ENCODE peak calls at places on chromosomes 16 and 17, in seven cellular contexts. One of them, this sample, is unnamed.

GRCh38 chr16:56551796-56552738 is 12.8 kb upstream of the MT4 start:
- DNase-seq in HEK293T: no peak
- DNase-seq in activated CD8-positive, alpha-beta memory T cell treated with anti-CD3 and anti-CD28 coated beads, Interleukin-2, amount 50 U/mL, for 4 hours: no peak
- DNase-seq in progenitor cell of endocrine pancreas: no peak
- DNase-seq in activated effector memory CD4-positive, alpha-beta T cell treated with anti-CD3 and anti-CD28 coated beads, Interleukin-2, amount 50 U/mL, for 16 hours: no peak
- DNase-seq in GM18507: no peak
- DNase-seq in NCI-H774: no peak
- DNase-seq in this sample: no peak

GRCh38 chr16:76947694-76948093 is 243.3 kb upstream of the MON1B start:
- DNase-seq in HEK293T: no peak
- DNase-seq in activated CD8-positive, alpha-beta memory T cell treated with anti-CD3 and anti-CD28 coated beads, Interleukin-2, amount 50 U/mL, for 4 hours: no peak
- DNase-seq in progenitor cell of endocrine pancreas: no peak
- DNase-seq in activated effector memory CD4-positive, alpha-beta T cell treated with anti-CD3 and anti-CD28 coated beads, Interleukin-2, amount 50 U/mL, for 16 hours: no peak
- DNase-seq in GM18507: no peak
- DNase-seq in NCI-H774: no peak
- DNase-seq in this sample: no peak

GRCh38 chr17:50508573-50509460 is 578 bp downstream of the MYCBPAP start:
- DNase-seq in HEK293T: no peak
- DNase-seq in activated CD8-positive, alpha-beta memory T cell treated with anti-CD3 and anti-CD28 coated beads, Interleukin-2, amount 50 U/mL, for 4 hours: no peak
- DNase-seq in progenitor cell of endocrine pancreas: no peak
- DNase-seq in activated effector memory CD4-positive, alpha-beta T cell treated with anti-CD3 and anti-CD28 coated beads, Interleukin-2, amount 50 U/mL, for 16 hours: no peak
- DNase-seq in GM18507: no peak
- DNase-seq in NCI-H774: no peak
- DNase-seq in this sample: no peak

GRCh38 chr16:15613676-15614075 is 29.3 kb downstream of the MARF1 start:
- DNase-seq in HEK293T: no peak
- DNase-seq in activated CD8-positive, alpha-beta memory T cell treated with anti-CD3 and anti-CD28 coated beads, Interleukin-2, amount 50 U/mL, for 4 hours: no peak
- DNase-seq in progenitor cell of endocrine pancreas: no peak
- DNase-seq in activated effector memory CD4-positive, alpha-beta T cell treated with anti-CD3 and anti-CD28 coated beads, Interleukin-2, amount 50 U/mL, for 16 hours: no peak
- DNase-seq in GM18507: no peak
- DNase-seq in NCI-H774: no peak
- DNase-seq in this sample: no peak

GRCh38 chr17:13088666-13089065 is 70.8 kb upstream of the ELAC2 start:
- DNase-seq in HEK293T: no peak
- DNase-seq in activated CD8-positive, alpha-beta memory T cell treated with anti-CD3 and anti-CD28 coated beads, Interleukin-2, amount 50 U/mL, for 4 hours: no peak
- DNase-seq in progenitor cell of endocrine pancreas: no peak
- DNase-seq in activated effector memory CD4-positive, alpha-beta T cell treated with anti-CD3 and anti-CD28 coated beads, Interleukin-2, amount 50 U/mL, for 16 hours: no peak
- DNase-seq in GM18507: no peak
- DNase-seq in NCI-H774: no peak
- DNase-seq in this sample: no peak

GRCh38 chr17:1241904-1242303 is 28.3 kb upstream of the BHLHA9 start:
- DNase-seq in HEK293T: no peak
- DNase-seq in activated CD8-positive, alpha-beta memory T cell treated with anti-CD3 and anti-CD28 coated beads, Interleukin-2, amount 50 U/mL, for 4 hours: no peak
- DNase-seq in progenitor cell of endocrine pancreas: no peak
- DNase-seq in activated effector memory CD4-positive, alpha-beta T cell treated with anti-CD3 and anti-CD28 coated beads, Interleukin-2, amount 50 U/mL, for 16 hours: peak; percentile 17
- DNase-seq in GM18507: no peak
- DNase-seq in NCI-H774: peak; percentile 65
- DNase-seq in this sample: peak; percentile 60

GRCh38 chr16:50310308-50311133 is 44.2 kb downstream of the ADCY7 start:
- DNase-seq in HEK293T: no peak
- DNase-seq in activated CD8-positive, alpha-beta memory T cell treated with anti-CD3 and anti-CD28 coated beads, Interleukin-2, amount 50 U/mL, for 4 hours: no peak
- DNase-seq in progenitor cell of endocrine pancreas: no peak
- DNase-seq in activated effector memory CD4-positive, alpha-beta T cell treated with anti-CD3 and anti-CD28 coated beads, Interleukin-2, amount 50 U/mL, for 16 hours: peak; percentile 58
- DNase-seq in GM18507: no peak
- DNase-seq in NCI-H774: no peak
- DNase-seq in this sample: no peak

GRCh38 chr17:60158751-60159478 is 9.1 kb downstream of the CA4 start:
- DNase-seq in HEK293T: no peak
- DNase-seq in activated CD8-positive, alpha-beta memory T cell treated with anti-CD3 and anti-CD28 coated beads, Interleukin-2, amount 50 U/mL, for 4 hours: no peak
- DNase-seq in progenitor cell of endocrine pancreas: no peak
- DNase-seq in activated effector memory CD4-positive, alpha-beta T cell treated with anti-CD3 and anti-CD28 coated beads, Interleukin-2, amount 50 U/mL, for 16 hours: no peak
- DNase-seq in GM18507: no peak
- DNase-seq in NCI-H774: no peak
- DNase-seq in this sample: no peak

GRCh38 chr16:55976815-55977214 is 101.6 kb upstream of the CES5A start:
- DNase-seq in HEK293T: no peak
- DNase-seq in activated CD8-positive, alpha-beta memory T cell treated with anti-CD3 and anti-CD28 coated beads, Interleukin-2, amount 50 U/mL, for 4 hours: no peak
- DNase-seq in progenitor cell of endocrine pancreas: no peak
- DNase-seq in activated effector memory CD4-positive, alpha-beta T cell treated with anti-CD3 and anti-CD28 coated beads, Interleukin-2, amount 50 U/mL, for 16 hours: no peak
- DNase-seq in GM18507: no peak
- DNase-seq in NCI-H774: no peak
- DNase-seq in this sample: no peak

GRCh38 chr16:66539628-66540469 is 10.1 kb downstream of the TK2 start:
- DNase-seq in HEK293T: no peak
- DNase-seq in activated CD8-positive, alpha-beta memory T cell treated with anti-CD3 and anti-CD28 coated beads, Interleukin-2, amount 50 U/mL, for 4 hours: no peak
- DNase-seq in progenitor cell of endocrine pancreas: no peak
- DNase-seq in activated effector memory CD4-positive, alpha-beta T cell treated with anti-CD3 and anti-CD28 coated beads, Interleukin-2, amount 50 U/mL, for 16 hours: peak; percentile 59
- DNase-seq in GM18507: no peak
- DNase-seq in NCI-H774: no peak
- DNase-seq in this sample: no peak

GRCh38 chr16:13348416-13348815 is 447.0 kb downstream of the SHISA9 start:
- DNase-seq in HEK293T: no peak
- DNase-seq in activated CD8-positive, alpha-beta memory T cell treated with anti-CD3 and anti-CD28 coated beads, Interleukin-2, amount 50 U/mL, for 4 hours: no peak
- DNase-seq in progenitor cell of endocrine pancreas: no peak
- DNase-seq in activated effector memory CD4-positive, alpha-beta T cell treated with anti-CD3 and anti-CD28 coated beads, Interleukin-2, amount 50 U/mL, for 16 hours: no peak
- DNase-seq in GM18507: no peak
- DNase-seq in NCI-H774: no peak
- DNase-seq in this sample: no peak

GRCh38 chr16:87271256-87271655 is 45.9 kb downstream of the C16orf95 start:
- DNase-seq in HEK293T: no peak
- DNase-seq in activated CD8-positive, alpha-beta memory T cell treated with anti-CD3 and anti-CD28 coated beads, Interleukin-2, amount 50 U/mL, for 4 hours: no peak
- DNase-seq in progenitor cell of endocrine pancreas: no peak
- DNase-seq in activated effector memory CD4-positive, alpha-beta T cell treated with anti-CD3 and anti-CD28 coated beads, Interleukin-2, amount 50 U/mL, for 16 hours: peak; percentile 21
- DNase-seq in GM18507: no peak
- DNase-seq in NCI-H774: no peak
- DNase-seq in this sample: no peak

GRCh38 chr17:17131876-17132275 is 74.3 kb downstream of the PLD6 start:
- DNase-seq in HEK293T: no peak
- DNase-seq in activated CD8-positive, alpha-beta memory T cell treated with anti-CD3 and anti-CD28 coated beads, Interleukin-2, amount 50 U/mL, for 4 hours: no peak
- DNase-seq in progenitor cell of endocrine pancreas: no peak
- DNase-seq in activated effector memory CD4-positive, alpha-beta T cell treated with anti-CD3 and anti-CD28 coated beads, Interleukin-2, amount 50 U/mL, for 16 hours: no peak
- DNase-seq in GM18507: no peak
- DNase-seq in NCI-H774: no peak
- DNase-seq in this sample: no peak

GRCh38 chr16:67842509-67843342 is 606 bp downstream of the THAP11 start:
- DNase-seq in HEK293T: peak; percentile 37
- DNase-seq in activated CD8-positive, alpha-beta memory T cell treated with anti-CD3 and anti-CD28 coated beads, Interleukin-2, amount 50 U/mL, for 4 hours: peak; percentile 54
- DNase-seq in progenitor cell of endocrine pancreas: peak; percentile 52
- DNase-seq in activated effector memory CD4-positive, alpha-beta T cell treated with anti-CD3 and anti-CD28 coated beads, Interleukin-2, amount 50 U/mL, for 16 hours: peak; percentile 86
- DNase-seq in GM18507: no peak
- DNase-seq in NCI-H774: no peak
- DNase-seq in this sample: peak; percentile 34

GRCh38 chr16:54442864-54443263 is 156.3 kb upstream of the IRX3 start:
- DNase-seq in HEK293T: no peak
- DNase-seq in activated CD8-positive, alpha-beta memory T cell treated with anti-CD3 and anti-CD28 coated beads, Interleukin-2, amount 50 U/mL, for 4 hours: no peak
- DNase-seq in progenitor cell of endocrine pancreas: no peak
- DNase-seq in activated effector memory CD4-positive, alpha-beta T cell treated with anti-CD3 and anti-CD28 coated beads, Interleukin-2, amount 50 U/mL, for 16 hours: no peak
- DNase-seq in GM18507: no peak
- DNase-seq in NCI-H774: no peak
- DNase-seq in this sample: no peak

GRCh38 chr16:57358527-57359095 is at the start of gene CCL22:
- DNase-seq in HEK293T: no peak
- DNase-seq in activated CD8-positive, alpha-beta memory T cell treated with anti-CD3 and anti-CD28 coated beads, Interleukin-2, amount 50 U/mL, for 4 hours: no peak
- DNase-seq in progenitor cell of endocrine pancreas: no peak
- DNase-seq in activated effector memory CD4-positive, alpha-beta T cell treated with anti-CD3 and anti-CD28 coated beads, Interleukin-2, amount 50 U/mL, for 16 hours: peak; percentile 44
- DNase-seq in GM18507: peak; percentile 35
- DNase-seq in NCI-H774: no peak
- DNase-seq in this sample: no peak

GRCh38 chr17:35312790-35313711 is 60.4 kb downstream of the SLFN11 start:
- DNase-seq in HEK293T: peak; percentile 33
- DNase-seq in activated CD8-positive, alpha-beta memory T cell treated with anti-CD3 and anti-CD28 coated beads, Interleukin-2, amount 50 U/mL, for 4 hours: peak; percentile 78
- DNase-seq in progenitor cell of endocrine pancreas: no peak
- DNase-seq in activated effector memory CD4-positive, alpha-beta T cell treated with anti-CD3 and anti-CD28 coated beads, Interleukin-2, amount 50 U/mL, for 16 hours: peak; percentile 90
- DNase-seq in GM18507: peak; percentile 30
- DNase-seq in NCI-H774: peak; percentile 47
- DNase-seq in this sample: peak; percentile 63

GRCh38 chr16:81181013-81181720 is 57.3 kb upstream of the BCO1 start:
- DNase-seq in HEK293T: peak; percentile 49
- DNase-seq in activated CD8-positive, alpha-beta memory T cell treated with anti-CD3 and anti-CD28 coated beads, Interleukin-2, amount 50 U/mL, for 4 hours: no peak
- DNase-seq in progenitor cell of endocrine pancreas: peak; percentile 19
- DNase-seq in activated effector memory CD4-positive, alpha-beta T cell treated with anti-CD3 and anti-CD28 coated beads, Interleukin-2, amount 50 U/mL, for 16 hours: no peak
- DNase-seq in GM18507: no peak
- DNase-seq in NCI-H774: no peak
- DNase-seq in this sample: no peak

GRCh38 chr16:7998789-7999453 is 591.4 kb downstream of the TMEM114 start:
- DNase-seq in HEK293T: no peak
- DNase-seq in activated CD8-positive, alpha-beta memory T cell treated with anti-CD3 and anti-CD28 coated beads, Interleukin-2, amount 50 U/mL, for 4 hours: no peak
- DNase-seq in progenitor cell of endocrine pancreas: no peak
- DNase-seq in activated effector memory CD4-positive, alpha-beta T cell treated with anti-CD3 and anti-CD28 coated beads, Interleukin-2, amount 50 U/mL, for 16 hours: no peak
- DNase-seq in GM18507: no peak
- DNase-seq in NCI-H774: no peak
- DNase-seq in this sample: no peak

GRCh38 chr17:9715503-9716016 is 70.2 kb downstream of the USP43 start:
- DNase-seq in HEK293T: no peak
- DNase-seq in activated CD8-positive, alpha-beta memory T cell treated with anti-CD3 and anti-CD28 coated beads, Interleukin-2, amount 50 U/mL, for 4 hours: no peak
- DNase-seq in progenitor cell of endocrine pancreas: no peak
- DNase-seq in activated effector memory CD4-positive, alpha-beta T cell treated with anti-CD3 and anti-CD28 coated beads, Interleukin-2, amount 50 U/mL, for 16 hours: no peak
- DNase-seq in GM18507: no peak
- DNase-seq in NCI-H774: no peak
- DNase-seq in this sample: no peak

GRCh38 chr16:86651823-86652222 is 73.5 kb downstream of the FOXL1 start:
- DNase-seq in HEK293T: no peak
- DNase-seq in activated CD8-positive, alpha-beta memory T cell treated with anti-CD3 and anti-CD28 coated beads, Interleukin-2, amount 50 U/mL, for 4 hours: no peak
- DNase-seq in progenitor cell of endocrine pancreas: no peak
- DNase-seq in activated effector memory CD4-positive, alpha-beta T cell treated with anti-CD3 and anti-CD28 coated beads, Interleukin-2, amount 50 U/mL, for 16 hours: no peak
- DNase-seq in GM18507: no peak
- DNase-seq in NCI-H774: no peak
- DNase-seq in this sample: no peak

GRCh38 chr16:77556203-77556602 is 121.4 kb upstream of the ADAMTS18 start:
- DNase-seq in HEK293T: no peak
- DNase-seq in activated CD8-positive, alpha-beta memory T cell treated with anti-CD3 and anti-CD28 coated beads, Interleukin-2, amount 50 U/mL, for 4 hours: no peak
- DNase-seq in progenitor cell of endocrine pancreas: no peak
- DNase-seq in activated effector memory CD4-positive, alpha-beta T cell treated with anti-CD3 and anti-CD28 coated beads, Interleukin-2, amount 50 U/mL, for 16 hours: no peak
- DNase-seq in GM18507: no peak
- DNase-seq in NCI-H774: no peak
- DNase-seq in this sample: no peak

GRCh38 chr16:69225136-69225535 is 38.2 kb downstream of the SNTB2 start:
- DNase-seq in HEK293T: no peak
- DNase-seq in activated CD8-positive, alpha-beta memory T cell treated with anti-CD3 and anti-CD28 coated beads, Interleukin-2, amount 50 U/mL, for 4 hours: no peak
- DNase-seq in progenitor cell of endocrine pancreas: no peak
- DNase-seq in activated effector memory CD4-positive, alpha-beta T cell treated with anti-CD3 and anti-CD28 coated beads, Interleukin-2, amount 50 U/mL, for 16 hours: no peak
- DNase-seq in GM18507: no peak
- DNase-seq in NCI-H774: no peak
- DNase-seq in this sample: no peak

GRCh38 chr16:1180772-1181714 is 28.1 kb downstream of the CACNA1H start:
- DNase-seq in HEK293T: no peak
- DNase-seq in activated CD8-positive, alpha-beta memory T cell treated with anti-CD3 and anti-CD28 coated beads, Interleukin-2, amount 50 U/mL, for 4 hours: no peak
- DNase-seq in progenitor cell of endocrine pancreas: no peak
- DNase-seq in activated effector memory CD4-positive, alpha-beta T cell treated with anti-CD3 and anti-CD28 coated beads, Interleukin-2, amount 50 U/mL, for 16 hours: no peak
- DNase-seq in GM18507: no peak
- DNase-seq in NCI-H774: no peak
- DNase-seq in this sample: no peak

GRCh38 chr17:79042421-79043190 is 18.6 kb downstream of the C1QTNF1 start:
- DNase-seq in HEK293T: peak; percentile 75
- DNase-seq in activated CD8-positive, alpha-beta memory T cell treated with anti-CD3 and anti-CD28 coated beads, Interleukin-2, amount 50 U/mL, for 4 hours: peak; percentile 74
- DNase-seq in progenitor cell of endocrine pancreas: no peak
- DNase-seq in activated effector memory CD4-positive, alpha-beta T cell treated with anti-CD3 and anti-CD28 coated beads, Interleukin-2, amount 50 U/mL, for 16 hours: peak; percentile 89
- DNase-seq in GM18507: no peak
- DNase-seq in NCI-H774: peak; percentile 75
- DNase-seq in this sample: peak; percentile 57

GRCh38 chr16:11757671-11758545 is 15.3 kb upstream of the TXNDC11 start:
- DNase-seq in HEK293T: peak; percentile 19
- DNase-seq in activated CD8-positive, alpha-beta memory T cell treated with anti-CD3 and anti-CD28 coated beads, Interleukin-2, amount 50 U/mL, for 4 hours: no peak
- DNase-seq in progenitor cell of endocrine pancreas: no peak
- DNase-seq in activated effector memory CD4-positive, alpha-beta T cell treated with anti-CD3 and anti-CD28 coated beads, Interleukin-2, amount 50 U/mL, for 16 hours: no peak
- DNase-seq in GM18507: no peak
- DNase-seq in NCI-H774: no peak
- DNase-seq in this sample: no peak

GRCh38 chr17:57875109-57876022 is 25.5 kb upstream of the MRPS23 start:
- DNase-seq in HEK293T: peak; percentile 66
- DNase-seq in activated CD8-positive, alpha-beta memory T cell treated with anti-CD3 and anti-CD28 coated beads, Interleukin-2, amount 50 U/mL, for 4 hours: no peak
- DNase-seq in progenitor cell of endocrine pancreas: peak; percentile 59
- DNase-seq in activated effector memory CD4-positive, alpha-beta T cell treated with anti-CD3 and anti-CD28 coated beads, Interleukin-2, amount 50 U/mL, for 16 hours: no peak
- DNase-seq in GM18507: no peak
- DNase-seq in NCI-H774: no peak
- DNase-seq in this sample: peak; percentile 40

GRCh38 chr17:65978881-65979280 is 213.1 kb downstream of the CEP112 start:
- DNase-seq in HEK293T: no peak
- DNase-seq in activated CD8-positive, alpha-beta memory T cell treated with anti-CD3 and anti-CD28 coated beads, Interleukin-2, amount 50 U/mL, for 4 hours: no peak
- DNase-seq in progenitor cell of endocrine pancreas: no peak
- DNase-seq in activated effector memory CD4-positive, alpha-beta T cell treated with anti-CD3 and anti-CD28 coated beads, Interleukin-2, amount 50 U/mL, for 16 hours: no peak
- DNase-seq in GM18507: no peak
- DNase-seq in NCI-H774: no peak
- DNase-seq in this sample: no peak

GRCh38 chr17:1160591-1161041 is 19.2 kb downstream of the ABR start:
- DNase-seq in HEK293T: no peak
- DNase-seq in activated CD8-positive, alpha-beta memory T cell treated with anti-CD3 and anti-CD28 coated beads, Interleukin-2, amount 50 U/mL, for 4 hours: no peak
- DNase-seq in progenitor cell of endocrine pancreas: no peak
- DNase-seq in activated effector memory CD4-positive, alpha-beta T cell treated with anti-CD3 and anti-CD28 coated beads, Interleukin-2, amount 50 U/mL, for 16 hours: no peak
- DNase-seq in GM18507: no peak
- DNase-seq in NCI-H774: no peak
- DNase-seq in this sample: no peak

GRCh38 chr17:65666869-65667268 is 105.4 kb upstream of the AXIN2 start:
- DNase-seq in HEK293T: no peak
- DNase-seq in activated CD8-positive, alpha-beta memory T cell treated with anti-CD3 and anti-CD28 coated beads, Interleukin-2, amount 50 U/mL, for 4 hours: no peak
- DNase-seq in progenitor cell of endocrine pancreas: no peak
- DNase-seq in activated effector memory CD4-positive, alpha-beta T cell treated with anti-CD3 and anti-CD28 coated beads, Interleukin-2, amount 50 U/mL, for 16 hours: no peak
- DNase-seq in GM18507: no peak
- DNase-seq in NCI-H774: no peak
- DNase-seq in this sample: no peak

GRCh38 chr17:33053641-33054040 is 62.0 kb downstream of the SPACA3 start:
- DNase-seq in HEK293T: no peak
- DNase-seq in activated CD8-positive, alpha-beta memory T cell treated with anti-CD3 and anti-CD28 coated beads, Interleukin-2, amount 50 U/mL, for 4 hours: no peak
- DNase-seq in progenitor cell of endocrine pancreas: no peak
- DNase-seq in activated effector memory CD4-positive, alpha-beta T cell treated with anti-CD3 and anti-CD28 coated beads, Interleukin-2, amount 50 U/mL, for 16 hours: no peak
- DNase-seq in GM18507: no peak
- DNase-seq in NCI-H774: no peak
- DNase-seq in this sample: no peak

GRCh38 chr16:35173295-35173694 is 1713.9 kb downstream of the TP53TG3F start:
- DNase-seq in HEK293T: no peak
- DNase-seq in activated CD8-positive, alpha-beta memory T cell treated with anti-CD3 and anti-CD28 coated beads, Interleukin-2, amount 50 U/mL, for 4 hours: no peak
- DNase-seq in progenitor cell of endocrine pancreas: no peak
- DNase-seq in activated effector memory CD4-positive, alpha-beta T cell treated with anti-CD3 and anti-CD28 coated beads, Interleukin-2, amount 50 U/mL, for 16 hours: peak; percentile 43
- DNase-seq in GM18507: no peak
- DNase-seq in NCI-H774: no peak
- DNase-seq in this sample: no peak

GRCh38 chr16:70757183-70757582 is 43.8 kb downstream of the VAC14 start:
- DNase-seq in HEK293T: no peak
- DNase-seq in activated CD8-positive, alpha-beta memory T cell treated with anti-CD3 and anti-CD28 coated beads, Interleukin-2, amount 50 U/mL, for 4 hours: no peak
- DNase-seq in progenitor cell of endocrine pancreas: no peak
- DNase-seq in activated effector memory CD4-positive, alpha-beta T cell treated with anti-CD3 and anti-CD28 coated beads, Interleukin-2, amount 50 U/mL, for 16 hours: no peak
- DNase-seq in GM18507: no peak
- DNase-seq in NCI-H774: no peak
- DNase-seq in this sample: no peak

GRCh38 chr17:74059471-74059870 is 144.0 kb upstream of the RPL38 start:
- DNase-seq in HEK293T: no peak
- DNase-seq in activated CD8-positive, alpha-beta memory T cell treated with anti-CD3 and anti-CD28 coated beads, Interleukin-2, amount 50 U/mL, for 4 hours: no peak
- DNase-seq in progenitor cell of endocrine pancreas: no peak
- DNase-seq in activated effector memory CD4-positive, alpha-beta T cell treated with anti-CD3 and anti-CD28 coated beads, Interleukin-2, amount 50 U/mL, for 16 hours: no peak
- DNase-seq in GM18507: no peak
- DNase-seq in NCI-H774: peak; percentile 83
- DNase-seq in this sample: no peak

GRCh38 chr16:66509576-66509975 is 40.3 kb downstream of the TK2 start:
- DNase-seq in HEK293T: no peak
- DNase-seq in activated CD8-positive, alpha-beta memory T cell treated with anti-CD3 and anti-CD28 coated beads, Interleukin-2, amount 50 U/mL, for 4 hours: no peak
- DNase-seq in progenitor cell of endocrine pancreas: no peak
- DNase-seq in activated effector memory CD4-positive, alpha-beta T cell treated with anti-CD3 and anti-CD28 coated beads, Interleukin-2, amount 50 U/mL, for 16 hours: no peak
- DNase-seq in GM18507: no peak
- DNase-seq in NCI-H774: no peak
- DNase-seq in this sample: no peak

GRCh38 chr17:4998666-4999428 is 1.1 kb downstream of the KIF1C start:
- DNase-seq in HEK293T: no peak
- DNase-seq in activated CD8-positive, alpha-beta memory T cell treated with anti-CD3 and anti-CD28 coated beads, Interleukin-2, amount 50 U/mL, for 4 hours: no peak
- DNase-seq in progenitor cell of endocrine pancreas: no peak
- DNase-seq in activated effector memory CD4-positive, alpha-beta T cell treated with anti-CD3 and anti-CD28 coated beads, Interleukin-2, amount 50 U/mL, for 16 hours: no peak
- DNase-seq in GM18507: no peak
- DNase-seq in NCI-H774: no peak
- DNase-seq in this sample: no peak

This sample was measured in NCI-H1105 treated with DMSO at 0.1 percent for 48 hours.